ENCODE peak calls at places on chromosomes 1 and 21, in seven cellular contexts. X, N, A, E, I, G and R are unnamed samples. For H3K9me3, the result is how much of the 10 kb centered on the place peaks cover.

GRCh38 chr1:26706315-26706714 is 10.5 kb downstream of the ARID1A start:
- DNase-seq in X (no peak), N (no peak), I (no peak), A (no peak), G (peak), E (no peak), R (peak)

GRCh38 chr1:188425687-188426086 is 1596.9 kb downstream of the PLA2G4A start:
- DNase-seq in I (no peak), N (no peak), G (no peak), X (no peak), A (no peak), E (no peak), R (no peak)

GRCh38 chr1:215606036-215606435 is 38.9 kb downstream of the KCTD3 start:
- DNase-seq in I (no peak), E (no peak), A (no peak), N (no peak), X (no peak), G (no peak), R (no peak)

GRCh38 chr1:78075621-78076020 is 29.9 kb downstream of the GIPC2 start:
- DNase-seq in N (no peak), G (no peak), X (no peak), A (no peak), I (no peak), E (no peak), R (no peak)

GRCh38 chr1:109623601-109624161 is 4.0 kb downstream of the AMPD2 start:
- DNase-seq in A (peak), N (no peak), X (no peak), I (no peak), G (no peak), E (no peak), R (no peak)

GRCh38 chr1:63698001-63698838 is 75.6 kb upstream of the ROR1 start:
- DNase-seq in E (no peak), I (no peak), X (peak), A (peak), G (peak), N (no peak), R (no peak)

GRCh38 chr1:202688401-202688800 is 21.9 kb downstream of the SYT2 start:
- DNase-seq in G (no peak), X (no peak), A (no peak), I (no peak), E (no peak), N (no peak), R (no peak)

GRCh38 chr1:65362545-65362944 is 53.2 kb downstream of the DNAJC6 start:
- DNase-seq in A (no peak), I (no peak), N (peak), X (peak), E (no peak), G (no peak), R (no peak)

GRCh38 chr1:167439301-167439988 is 78.9 kb downstream of the CD247 start:
- DNase-seq in N (no peak), I (no peak), E (no peak), A (no peak), G (no peak), X (peak), R (no peak)

GRCh38 chr1:116537439-116537838 is 33.4 kb downstream of the CD58 start:
- DNase-seq in X (no peak), A (no peak), G (no peak), N (peak), I (no peak), E (no peak), R (no peak)

GRCh38 chr1:187313115-187313514 is 484.4 kb downstream of the PLA2G4A start:
- DNase-seq in X (no peak), N (no peak), E (no peak), I (no peak), A (no peak), G (no peak), R (no peak)

GRCh38 chr1:19032701-19033515 is 76.4 kb upstream of the IFFO2 start:
- DNase-seq in E (no peak), G (peak), I (no peak), N (no peak), X (no peak), A (peak), R (peak)

GRCh38 chr1:180269848-180270766 is 40.0 kb downstream of the LHX4 start:
- DNase-seq in E (no peak), G (peak), I (no peak), X (peak), A (no peak), N (no peak), R (no peak)

GRCh38 chr1:85283475-85284199 is 7.2 kb upstream of the BCL10 start:
- DNase-seq in X (peak), A (no peak), E (no peak), N (no peak), I (no peak), G (peak), R (no peak)

GRCh38 chr1:119593836-119594235 is 54.2 kb downstream of the ZNF697 start:
- DNase-seq in A (no peak), X (no peak), I (no peak), E (no peak), N (no peak), G (no peak), R (no peak)

GRCh38 chr1:19426294-19427086 is 58.8 kb downstream of the CAPZB start:
- DNase-seq in X (no peak), N (no peak), G (no peak), I (no peak), A (no peak), E (no peak), R (no peak)

GRCh38 chr21:33289199-33289819 is 23.1 kb downstream of the IL10RB start:
- DNase-seq in X (no peak), N (no peak), G (no peak), A (no peak), I (no peak), E (no peak), R (no peak)

GRCh38 chr1:244461254-244462071 is at the start of gene CATSPERE:
- DNase-seq in I (peak), X (peak), E (peak), N (no peak), A (peak), G (peak), R (peak)
- H3K27ac ChIP-seq in I (peak), X (peak), E (peak), N (no peak), A (peak), G (peak), R (peak)

GRCh38 chr1:155931332-155932038 is 2.7 kb downstream of the KHDC4 start:
- DNase-seq in I (no peak), N (no peak), A (no peak), G (peak), E (no peak), X (no peak), R (no peak)
- TF ChIP-seq POLR2A in I (no peak), N (no peak), A (no peak), G (peak), E (no peak), X (no peak), R (no peak)

GRCh38 chr1:52857443-52857842 is 14.9 kb downstream of the ZYG11A start:
- DNase-seq in X (no peak), A (no peak), N (no peak), E (no peak), I (no peak), G (no peak), R (no peak)

GRCh38 chr1:52867060-52867845 is 24.7 kb downstream of the ZYG11A start:
- DNase-seq in N (no peak), I (no peak), E (no peak), A (no peak), X (no peak), G (no peak), R (no peak)

GRCh38 chr1:52862666-52863458 is 20.3 kb downstream of the ZYG11A start:
- DNase-seq in A (no peak), I (no peak), G (no peak), N (no peak), X (no peak), E (no peak), R (no peak)
- H3K9me3 ChIP-seq in A (under half), I (under half), G (under half), N (under half), X (under half), E (under half), R (under half)

GRCh38 chr1:51651552-51651942 is 34.7 kb downstream of the OSBPL9 start:
- DNase-seq in A (no peak), E (no peak), G (no peak), X (no peak), N (no peak), I (no peak), R (no peak)

GRCh38 chr1:51649593-51650091 is 32.8 kb downstream of the OSBPL9 start:
- DNase-seq in G (no peak), A (no peak), E (no peak), I (no peak), X (no peak), N (no peak), R (no peak)

GRCh38 chr1:51650198-51650597 is 33.3 kb downstream of the OSBPL9 start:
- DNase-seq in N (no peak), G (no peak), X (no peak), E (no peak), I (no peak), A (no peak), R (no peak)

GRCh38 chr1:51644533-51645197 is 27.8 kb downstream of the OSBPL9 start:
- DNase-seq in E (no peak), G (peak), X (no peak), A (no peak), N (peak), I (no peak), R (no peak)

GRCh38 chr1:51648180-51649109 is 31.6 kb downstream of the OSBPL9 start:
- DNase-seq in N (no peak), G (peak), E (no peak), I (no peak), X (no peak), A (no peak), R (no peak)
- H3K27ac ChIP-seq in N (no peak), G (peak), E (peak), I (no peak), X (no peak), A (peak), R (peak)

GRCh38 chr21:37564341-37564923 is 197.9 kb downstream of the DYRK1A start:
- DNase-seq in E (peak), N (peak), G (peak), X (peak), I (peak), A (peak), R (peak)
- TF ChIP-seq POLR2A in E (no peak), N (peak), G (no peak), X (no peak), I (no peak), A (no peak), R (no peak)